ENCODE peak calls at places on chromosome 15, in six cellular contexts. One of them, this sample, is unnamed.

GRCh38 chr15:92645051-92645631 is 10.4 kb downstream of the FAM174B start:
- DNase-seq in NCI-H1694: no peak
- DNase-seq in AG04450: no peak
- DNase-seq in GM04504: no peak
- DNase-seq in CD4-positive, alpha-beta T cell: no peak
- DNase-seq in activated CD4-positive, alpha-beta T cell treated with anti-CD3 and anti-CD28 coated beads for 48 hours: no peak
- DNase-seq in this sample: no peak

GRCh38 chr15:62928996-62929350 is 113.6 kb upstream of the TPM1 start:
- DNase-seq in NCI-H1694: no peak
- DNase-seq in AG04450: peak; percentile 66
- DNase-seq in GM04504: no peak
- DNase-seq in CD4-positive, alpha-beta T cell: no peak
- DNase-seq in activated CD4-positive, alpha-beta T cell treated with anti-CD3 and anti-CD28 coated beads for 48 hours: no peak
- DNase-seq in this sample: no peak

GRCh38 chr15:38714309-38715072 is 149.9 kb upstream of the RASGRP1 start:
- DNase-seq in NCI-H1694: no peak
- DNase-seq in AG04450: peak; percentile 86
- DNase-seq in GM04504: peak; percentile 80
- DNase-seq in CD4-positive, alpha-beta T cell: no peak
- DNase-seq in activated CD4-positive, alpha-beta T cell treated with anti-CD3 and anti-CD28 coated beads for 48 hours: no peak
- DNase-seq in this sample: no peak

GRCh38 chr15:63191895-63192603 is 2.6 kb downstream of the RAB8B start:
- DNase-seq in NCI-H1694: no peak
- DNase-seq in AG04450: no peak
- DNase-seq in GM04504: no peak
- DNase-seq in CD4-positive, alpha-beta T cell: peak; percentile 40
- DNase-seq in activated CD4-positive, alpha-beta T cell treated with anti-CD3 and anti-CD28 coated beads for 48 hours: peak; percentile 50
- DNase-seq in this sample: peak; percentile 80

GRCh38 chr15:53310709-53311108 is 448.8 kb downstream of the WDR72 start:
- DNase-seq in NCI-H1694: no peak
- DNase-seq in AG04450: no peak
- DNase-seq in GM04504: no peak
- DNase-seq in CD4-positive, alpha-beta T cell: no peak
- DNase-seq in activated CD4-positive, alpha-beta T cell treated with anti-CD3 and anti-CD28 coated beads for 48 hours: no peak
- DNase-seq in this sample: no peak

GRCh38 chr15:73328986-73329385 is 39.8 kb downstream of the HCN4 start:
- DNase-seq in NCI-H1694: no peak
- DNase-seq in AG04450: no peak
- DNase-seq in GM04504: no peak
- DNase-seq in CD4-positive, alpha-beta T cell: no peak
- DNase-seq in activated CD4-positive, alpha-beta T cell treated with anti-CD3 and anti-CD28 coated beads for 48 hours: no peak
- DNase-seq in this sample: no peak

GRCh38 chr15:29792426-29793159 is 29.7 kb downstream of the TJP1 start:
- DNase-seq in NCI-H1694: no peak
- DNase-seq in AG04450: no peak
- DNase-seq in GM04504: no peak
- DNase-seq in CD4-positive, alpha-beta T cell: no peak
- DNase-seq in activated CD4-positive, alpha-beta T cell treated with anti-CD3 and anti-CD28 coated beads for 48 hours: no peak
- DNase-seq in this sample: no peak

GRCh38 chr15:88497109-88497761 is 29.7 kb downstream of the MRPS11 start:
- DNase-seq in NCI-H1694: no peak
- DNase-seq in AG04450: no peak
- DNase-seq in GM04504: no peak
- DNase-seq in CD4-positive, alpha-beta T cell: no peak
- DNase-seq in activated CD4-positive, alpha-beta T cell treated with anti-CD3 and anti-CD28 coated beads for 48 hours: no peak
- DNase-seq in this sample: no peak

GRCh38 chr15:40441736-40442531 is 1.2 kb downstream of the BAHD1 start:
- DNase-seq in NCI-H1694: no peak
- DNase-seq in AG04450: no peak
- DNase-seq in GM04504: no peak
- DNase-seq in CD4-positive, alpha-beta T cell: no peak
- DNase-seq in activated CD4-positive, alpha-beta T cell treated with anti-CD3 and anti-CD28 coated beads for 48 hours: no peak
- DNase-seq in this sample: no peak

GRCh38 chr15:65132841-65133549 is 613 bp downstream of the PDCD7 start:
- DNase-seq in NCI-H1694: no peak
- DNase-seq in AG04450: peak; percentile 7
- DNase-seq in GM04504: peak; percentile 17
- DNase-seq in CD4-positive, alpha-beta T cell: no peak
- DNase-seq in activated CD4-positive, alpha-beta T cell treated with anti-CD3 and anti-CD28 coated beads for 48 hours: peak; percentile 29
- DNase-seq in this sample: peak; percentile 65

GRCh38 chr15:41568350-41569017 is 9.5 kb downstream of the TYRO3 start:
- DNase-seq in NCI-H1694: no peak
- DNase-seq in AG04450: no peak
- DNase-seq in GM04504: no peak
- DNase-seq in CD4-positive, alpha-beta T cell: no peak
- DNase-seq in activated CD4-positive, alpha-beta T cell treated with anti-CD3 and anti-CD28 coated beads for 48 hours: no peak
- DNase-seq in this sample: no peak

GRCh38 chr15:100249096-100249815 is 92.5 kb downstream of the ADAMTS17 start:
- DNase-seq in NCI-H1694: no peak
- DNase-seq in AG04450: no peak
- DNase-seq in GM04504: no peak
- DNase-seq in CD4-positive, alpha-beta T cell: no peak
- DNase-seq in activated CD4-positive, alpha-beta T cell treated with anti-CD3 and anti-CD28 coated beads for 48 hours: no peak
- DNase-seq in this sample: no peak

GRCh38 chr15:38441130-38441519 is 12.8 kb upstream of the FAM98B start:
- DNase-seq in NCI-H1694: no peak
- DNase-seq in AG04450: no peak
- DNase-seq in GM04504: no peak
- DNase-seq in CD4-positive, alpha-beta T cell: no peak
- DNase-seq in activated CD4-positive, alpha-beta T cell treated with anti-CD3 and anti-CD28 coated beads for 48 hours: no peak
- DNase-seq in this sample: no peak

GRCh38 chr15:40047413-40048154 is 8.6 kb upstream of the SRP14 start:
- DNase-seq in NCI-H1694: no peak
- DNase-seq in AG04450: no peak
- DNase-seq in GM04504: no peak
- DNase-seq in CD4-positive, alpha-beta T cell: peak; percentile 24
- DNase-seq in activated CD4-positive, alpha-beta T cell treated with anti-CD3 and anti-CD28 coated beads for 48 hours: peak; percentile 83
- DNase-seq in this sample: peak; percentile 81

GRCh38 chr15:40845511-40846284 is 1.9 kb downstream of the SPINT1 start:
- DNase-seq in NCI-H1694: no peak
- DNase-seq in AG04450: no peak
- DNase-seq in GM04504: no peak
- DNase-seq in CD4-positive, alpha-beta T cell: no peak
- DNase-seq in activated CD4-positive, alpha-beta T cell treated with anti-CD3 and anti-CD28 coated beads for 48 hours: no peak
- DNase-seq in this sample: peak; percentile 45

GRCh38 chr15:51917493-51917892 is 54.1 kb downstream of the LEO1 start:
- DNase-seq in NCI-H1694: no peak
- DNase-seq in AG04450: no peak
- DNase-seq in GM04504: no peak
- DNase-seq in CD4-positive, alpha-beta T cell: no peak
- DNase-seq in activated CD4-positive, alpha-beta T cell treated with anti-CD3 and anti-CD28 coated beads for 48 hours: peak; percentile 12
- DNase-seq in this sample: no peak

GRCh38 chr15:77548608-77549551 is 83.8 kb downstream of the LINGO1 start:
- DNase-seq in NCI-H1694: no peak
- DNase-seq in AG04450: no peak
- DNase-seq in GM04504: no peak
- DNase-seq in CD4-positive, alpha-beta T cell: no peak
- DNase-seq in activated CD4-positive, alpha-beta T cell treated with anti-CD3 and anti-CD28 coated beads for 48 hours: no peak
- DNase-seq in this sample: no peak

GRCh38 chr15:60912984-60913697 is 316.0 kb downstream of the RORA start:
- DNase-seq in NCI-H1694: no peak
- DNase-seq in AG04450: no peak
- DNase-seq in GM04504: no peak
- DNase-seq in CD4-positive, alpha-beta T cell: no peak
- DNase-seq in activated CD4-positive, alpha-beta T cell treated with anti-CD3 and anti-CD28 coated beads for 48 hours: peak; percentile 34
- DNase-seq in this sample: no peak

GRCh38 chr15:51341366-51342248 is at the start of gene GLDN:
- DNase-seq in NCI-H1694: no peak
- DNase-seq in AG04450: no peak
- DNase-seq in GM04504: no peak
- DNase-seq in CD4-positive, alpha-beta T cell: no peak
- DNase-seq in activated CD4-positive, alpha-beta T cell treated with anti-CD3 and anti-CD28 coated beads for 48 hours: no peak
- DNase-seq in this sample: no peak

GRCh38 chr15:72117448-72117697 is 577 bp downstream of the MYO9A start:
- DNase-seq in NCI-H1694: no peak
- DNase-seq in AG04450: peak; percentile 43
- DNase-seq in GM04504: peak; percentile 70
- DNase-seq in CD4-positive, alpha-beta T cell: peak; percentile 8
- DNase-seq in activated CD4-positive, alpha-beta T cell treated with anti-CD3 and anti-CD28 coated beads for 48 hours: peak; percentile 79
- DNase-seq in this sample: no peak

GRCh38 chr15:33089878-33090757 is 104.4 kb downstream of the FMN1 start:
- DNase-seq in NCI-H1694: no peak
- DNase-seq in AG04450: peak; percentile 86
- DNase-seq in GM04504: peak; percentile 28
- DNase-seq in CD4-positive, alpha-beta T cell: no peak
- DNase-seq in activated CD4-positive, alpha-beta T cell treated with anti-CD3 and anti-CD28 coated beads for 48 hours: no peak
- DNase-seq in this sample: no peak

GRCh38 chr15:60840703-60841411 is 361.9 kb upstream of the ICE2 start:
- DNase-seq in NCI-H1694: no peak
- DNase-seq in AG04450: no peak
- DNase-seq in GM04504: no peak
- DNase-seq in CD4-positive, alpha-beta T cell: peak; percentile 31
- DNase-seq in activated CD4-positive, alpha-beta T cell treated with anti-CD3 and anti-CD28 coated beads for 48 hours: peak; percentile 59
- DNase-seq in this sample: peak; percentile 67

GRCh38 chr15:85880501-85881190 is 85.9 kb upstream of the KLHL25 start:
- DNase-seq in NCI-H1694: no peak
- DNase-seq in AG04450: no peak
- DNase-seq in GM04504: no peak
- DNase-seq in CD4-positive, alpha-beta T cell: no peak
- DNase-seq in activated CD4-positive, alpha-beta T cell treated with anti-CD3 and anti-CD28 coated beads for 48 hours: no peak
- DNase-seq in this sample: no peak

GRCh38 chr15:40081691-40082194 is 26.9 kb downstream of the BMF start:
- DNase-seq in NCI-H1694: no peak
- DNase-seq in AG04450: no peak
- DNase-seq in GM04504: no peak
- DNase-seq in CD4-positive, alpha-beta T cell: no peak
- DNase-seq in activated CD4-positive, alpha-beta T cell treated with anti-CD3 and anti-CD28 coated beads for 48 hours: no peak
- DNase-seq in this sample: no peak

GRCh38 chr15:77819841-77820728 is 187.4 kb upstream of the LINGO1 start:
- DNase-seq in NCI-H1694: no peak
- DNase-seq in AG04450: no peak
- DNase-seq in GM04504: no peak
- DNase-seq in CD4-positive, alpha-beta T cell: no peak
- DNase-seq in activated CD4-positive, alpha-beta T cell treated with anti-CD3 and anti-CD28 coated beads for 48 hours: no peak
- DNase-seq in this sample: no peak

GRCh38 chr15:70179309-70179892 is 81.7 kb upstream of the TLE3 start:
- DNase-seq in NCI-H1694: no peak
- DNase-seq in AG04450: no peak
- DNase-seq in GM04504: no peak
- DNase-seq in CD4-positive, alpha-beta T cell: no peak
- DNase-seq in activated CD4-positive, alpha-beta T cell treated with anti-CD3 and anti-CD28 coated beads for 48 hours: no peak
- DNase-seq in this sample: no peak

GRCh38 chr15:33675246-33675645 is 293.1 kb upstream of the CHRM5 start:
- DNase-seq in NCI-H1694: no peak
- DNase-seq in AG04450: no peak
- DNase-seq in GM04504: no peak
- DNase-seq in CD4-positive, alpha-beta T cell: no peak
- DNase-seq in activated CD4-positive, alpha-beta T cell treated with anti-CD3 and anti-CD28 coated beads for 48 hours: no peak
- DNase-seq in this sample: no peak

GRCh38 chr15:45101749-45102148 is 12.2 kb downstream of the DUOX2 start:
- DNase-seq in NCI-H1694: no peak
- DNase-seq in AG04450: no peak
- DNase-seq in GM04504: no peak
- DNase-seq in CD4-positive, alpha-beta T cell: no peak
- DNase-seq in activated CD4-positive, alpha-beta T cell treated with anti-CD3 and anti-CD28 coated beads for 48 hours: no peak
- DNase-seq in this sample: no peak

GRCh38 chr15:77999486-77999885 is 78.0 kb downstream of the TBC1D2B start:
- DNase-seq in NCI-H1694: no peak
- DNase-seq in AG04450: no peak
- DNase-seq in GM04504: no peak
- DNase-seq in CD4-positive, alpha-beta T cell: no peak
- DNase-seq in activated CD4-positive, alpha-beta T cell treated with anti-CD3 and anti-CD28 coated beads for 48 hours: no peak
- DNase-seq in this sample: no peak

GRCh38 chr15:66701422-66702034 is 508 bp upstream of the SMAD6 start:
- DNase-seq in NCI-H1694: no peak
- DNase-seq in AG04450: no peak
- DNase-seq in GM04504: no peak
- DNase-seq in CD4-positive, alpha-beta T cell: no peak
- DNase-seq in activated CD4-positive, alpha-beta T cell treated with anti-CD3 and anti-CD28 coated beads for 48 hours: peak; percentile 34
- DNase-seq in this sample: peak; percentile 69